ENCODE peak calls at places on chromosomes 13 and 19, in eight cellular contexts. F, N, V, A, Z, H, U and L are unnamed samples.

GRCh38 chr19:33175886-33176669 is 18.1 kb upstream of the LRP3 start:
- DNase-seq in F (peak), A (peak), U (no peak), V (peak), H (peak), N (peak), Z (no peak), L (no peak)

GRCh38 chr19:19026299-19026971 is 6.9 kb downstream of the SUGP2 start:
- DNase-seq in H (peak), V (no peak), F (no peak), A (no peak), U (no peak), N (peak), Z (no peak), L (no peak)

GRCh38 chr13:73833331-73834070 is 300.7 kb downstream of the KLF12 start:
- DNase-seq in Z (no peak), H (no peak), A (no peak), F (no peak), U (no peak), V (no peak), N (no peak), L (no peak)

GRCh38 chr19:48970139-48970766 is 5.1 kb downstream of the FTL start:
- DNase-seq in N (no peak), F (no peak), U (no peak), Z (no peak), A (no peak), H (no peak), V (no peak), L (no peak)

GRCh38 chr19:52600639-52601024 is 30.5 kb downstream of the ZNF701 start:
- DNase-seq in F (no peak), Z (peak), H (peak), U (no peak), A (no peak), V (peak), N (no peak), L (no peak)

GRCh38 chr19:2461751-2462634 is 5.2 kb upstream of the LMNB2 start:
- DNase-seq in Z (peak), F (peak), H (no peak), V (peak), N (peak), U (no peak), A (peak), L (no peak)

GRCh38 chr13:47790755-47791154 is 210.3 kb downstream of the SUCLA2 start:
- DNase-seq in U (no peak), Z (no peak), N (no peak), F (no peak), H (no peak), V (no peak), A (no peak), L (no peak)

GRCh38 chr13:26813626-26814348 is 53.2 kb upstream of the GPR12 start:
- DNase-seq in N (no peak), V (peak), H (peak), A (no peak), F (no peak), U (no peak), Z (no peak), L (no peak)

GRCh38 chr19:4866595-4867424 is 657 bp downstream of the PLIN3 start:
- DNase-seq in V (peak), U (no peak), Z (peak), H (no peak), N (no peak), F (peak), A (no peak), L (peak)

GRCh38 chr19:28815257-28815656 is 397.7 kb downstream of the UQCRFS1 start:
- DNase-seq in H (no peak), U (no peak), A (no peak), V (no peak), Z (no peak), F (no peak), N (no peak), L (no peak)

GRCh38 chr13:60851378-60851777 is 454.4 kb downstream of the TDRD3 start:
- DNase-seq in Z (no peak), H (no peak), F (no peak), A (no peak), N (no peak), V (no peak), U (no peak), L (no peak)

GRCh38 chr13:29849731-29850212 is 645 bp downstream of the UBL3 start:
- DNase-seq in Z (peak), U (peak), A (peak), H (peak), V (peak), N (peak), F (peak), L (peak)

GRCh38 chr13:110326263-110326904 is 19.3 kb downstream of the COL4A2 start:
- DNase-seq in F (no peak), U (no peak), H (no peak), A (no peak), Z (no peak), V (no peak), N (no peak), L (no peak)

GRCh38 chr13:103698000-103698399 is 631.8 kb upstream of the SLC10A2 start:
- DNase-seq in N (no peak), F (no peak), H (no peak), U (no peak), A (no peak), V (no peak), Z (no peak), L (no peak)

GRCh38 chr19:53504903-53505302 is 33.0 kb upstream of the ZNF331 start:
- DNase-seq in H (no peak), U (no peak), F (no peak), N (no peak), V (no peak), Z (no peak), A (no peak), L (no peak)

GRCh38 chr13:80251403-80251802 is 89.5 kb downstream of the SPRY2 start:
- DNase-seq in A (peak), N (peak), Z (no peak), H (no peak), F (no peak), U (no peak), V (no peak), L (no peak)

GRCh38 chr19:10655457-10656312 is 1.5 kb downstream of the ILF3 start:
- DNase-seq in V (no peak), F (no peak), H (peak), N (peak), U (no peak), Z (no peak), A (peak), L (no peak)

GRCh38 chr19:16143399-16144215 is at the start of gene HSH2D:
- DNase-seq in V (peak), A (no peak), Z (peak), F (peak), H (no peak), N (no peak), U (no peak), L (no peak)

GRCh38 chr19:10766049-10766623 is 48.3 kb downstream of the DNM2 start:
- DNase-seq in V (no peak), Z (no peak), A (no peak), F (no peak), N (no peak), H (no peak), U (no peak), L (peak)

GRCh38 chr19:40588110-40588854 is 11.6 kb downstream of the SHKBP1 start:
- DNase-seq in U (no peak), A (no peak), H (no peak), Z (no peak), N (peak), V (no peak), F (no peak), L (no peak)

GRCh38 chr19:8631425-8631819 is 989 bp downstream of the NFILZ start:
- DNase-seq in F (no peak), N (peak), Z (no peak), U (peak), H (no peak), A (no peak), V (peak), L (peak)

GRCh38 chr13:113765241-113765910 is 6.3 kb downstream of the TMEM255B start:
- DNase-seq in U (no peak), A (no peak), F (no peak), Z (no peak), N (no peak), V (peak), H (no peak), L (no peak)

GRCh38 chr13:51585234-51585672 is 991 bp downstream of the WDFY2 start:
- DNase-seq in F (no peak), N (no peak), U (no peak), V (no peak), A (no peak), Z (no peak), H (no peak), L (no peak)

GRCh38 chr13:30431269-30431950 is 9.1 kb downstream of the UBE2L5 start:
- DNase-seq in V (no peak), Z (no peak), N (no peak), H (no peak), F (no peak), U (no peak), A (no peak), L (no peak)

GRCh38 chr19:16571283-16571682 is 932 bp downstream of the SLC35E1 start:
- DNase-seq in N (no peak), Z (no peak), F (no peak), U (no peak), H (no peak), V (no peak), A (no peak), L (no peak)

GRCh38 chr13:98761126-98761978 is 8.9 kb upstream of the SLC15A1 start:
- DNase-seq in U (no peak), Z (no peak), N (no peak), H (no peak), V (peak), A (no peak), F (no peak), L (no peak)

GRCh38 chr19:3669134-3669436 is 31.2 kb downstream of the PIP5K1C start:
- DNase-seq in A (no peak), U (no peak), V (no peak), Z (no peak), F (no peak), H (peak), N (no peak), L (no peak)

GRCh38 chr19:41324921-41325639 is 15.1 kb downstream of the CCDC97 start:
- DNase-seq in A (peak), N (peak), V (peak), F (peak), H (peak), Z (peak), U (peak), L (no peak)

GRCh38 chr19:57231686-57232085 is 863 bp downstream of the AURKC start:
- DNase-seq in V (no peak), H (no peak), N (no peak), Z (no peak), F (no peak), U (no peak), A (no peak), L (no peak)

GRCh38 chr13:25180795-25181537 is 8.9 kb upstream of the AMER2 start:
- DNase-seq in V (peak), N (no peak), U (no peak), A (no peak), H (peak), F (no peak), Z (no peak), L (peak)

GRCh38 chr19:38032951-38033350 is 125.9 kb downstream of the SIPA1L3 start:
- DNase-seq in Z (no peak), F (no peak), U (no peak), V (no peak), N (no peak), H (no peak), A (no peak), L (no peak)

DNA sequence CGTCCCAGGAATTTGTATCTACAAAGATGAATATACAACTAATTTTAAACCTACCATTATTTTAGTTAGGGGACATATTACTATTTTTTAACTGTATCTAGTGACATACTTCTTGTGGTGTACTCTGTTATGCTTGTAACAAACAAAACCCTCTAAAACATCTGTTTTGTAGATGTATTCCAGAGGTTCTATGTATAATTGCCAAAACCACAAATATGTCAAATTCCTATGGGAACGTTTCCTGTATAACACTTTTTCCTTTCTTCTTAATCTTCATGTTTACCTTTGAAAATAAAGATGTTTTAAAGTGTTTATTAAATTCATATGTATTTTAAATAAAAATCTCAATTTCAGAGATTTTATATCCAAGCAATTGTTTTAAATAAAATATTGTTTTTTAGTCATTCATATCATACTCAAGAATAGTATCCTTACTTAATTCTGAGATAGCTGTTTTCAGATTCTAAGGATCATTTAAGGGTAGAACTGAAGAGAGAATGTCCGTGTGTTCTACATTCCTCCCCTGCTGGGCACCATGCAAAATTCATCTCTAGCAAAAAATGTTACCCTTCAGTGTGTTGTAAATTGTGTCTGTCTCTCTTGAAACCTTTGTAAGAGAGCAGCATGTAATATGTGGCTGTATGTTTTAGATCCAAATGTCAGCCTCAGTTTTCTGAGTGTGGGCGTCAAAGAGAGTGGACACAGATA is 1327.7 kb downstream of the EFNB2 start:
- DNase-seq in V (no peak), U (no peak), H (no peak), F (no peak), Z (no peak), A (no peak), N (no peak), L (no peak)
- TF ChIP-seq CTCF in V (no peak), U (no peak), H (peak), F (no peak), Z (no peak), A (peak), N (no peak), L (no peak)

DNA sequence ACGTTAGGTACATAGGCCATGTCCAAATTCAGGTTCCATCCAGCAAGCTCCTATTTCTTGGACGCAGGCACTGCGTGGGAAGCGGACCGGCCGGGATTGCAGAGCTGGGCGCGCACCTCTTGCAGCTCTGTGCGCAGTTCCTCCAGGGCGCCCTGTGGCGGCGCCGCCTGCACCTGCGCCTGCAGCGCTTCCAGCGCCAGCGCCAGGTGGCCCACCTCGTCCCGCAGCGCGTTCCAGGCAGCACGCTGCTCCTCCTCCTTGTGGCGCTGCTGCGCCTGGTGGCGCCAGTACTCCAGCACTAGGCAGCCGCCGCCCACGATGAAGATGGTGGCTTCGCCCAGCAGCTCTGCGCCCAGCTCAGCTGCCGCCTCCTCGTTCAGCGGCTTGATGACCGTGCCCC is 31.1 kb downstream of the OPA3 start:
- DNase-seq in H (no peak), U (no peak), A (peak), F (no peak), N (no peak), Z (no peak), V (no peak), L (no peak)
- TF ChIP-seq CTCF in H (no peak), U (no peak), A (peak), F (no peak), N (no peak), Z (peak), V (no peak), L (no peak)

GRCh38 chr19:13872695-13873389 is 4.1 kb upstream of the NANOS3 start:
- DNase-seq in F (peak), H (no peak), A (no peak), Z (no peak), V (no peak), U (no peak), N (peak), L (no peak)
- TF ChIP-seq CTCF in F (no peak), H (no peak), A (no peak), Z (no peak), V (no peak), U (no peak), N (peak), L (no peak)

GRCh38 chr19:1046117-1046626 is 6.3 kb downstream of the ABCA7 start:
- DNase-seq in U (no peak), A (peak), N (no peak), H (no peak), V (no peak), Z (no peak), F (no peak), L (no peak)
- TF ChIP-seq CTCF in U (no peak), A (no peak), N (no peak), H (no peak), V (no peak), Z (no peak), F (no peak), L (no peak)

DNA sequence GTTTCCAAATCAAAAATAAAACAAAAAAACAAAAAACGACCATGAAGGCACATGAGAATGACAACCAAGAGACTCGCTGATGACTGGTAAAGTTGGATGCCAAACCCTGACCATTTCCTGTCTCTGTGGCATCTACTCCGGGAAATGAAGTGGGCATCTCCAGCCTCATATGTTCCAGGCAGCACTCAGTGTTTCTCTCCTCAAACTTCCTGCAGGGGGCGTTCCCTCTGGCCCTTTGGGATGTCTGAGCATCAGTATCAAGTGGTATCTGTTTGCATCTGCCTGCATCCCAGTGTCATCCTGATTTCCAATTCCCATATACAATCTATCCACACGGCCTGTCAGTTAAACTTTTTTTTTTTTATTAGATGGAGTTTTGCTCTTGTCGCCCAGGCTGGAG is 9.8 kb upstream of the SIGLEC12 start:
- DNase-seq in A (peak), F (no peak), N (peak), Z (no peak), U (no peak), H (peak), V (no peak), L (no peak)
- TF ChIP-seq CTCF in A (peak), F (no peak), N (no peak), Z (no peak), U (no peak), H (peak), V (no peak), L (no peak)

GRCh38 chr19:21505459-21506393 is at the start of gene ZNF429:
- DNase-seq in F (peak), U (peak), H (peak), V (peak), A (peak), Z (peak), N (peak), L (peak)
- TF ChIP-seq CTCF in F (no peak), U (no peak), H (peak), V (no peak), A (no peak), Z (no peak), N (no peak), L (no peak)